ENCODE peak calls at places on chromosome 12, in five cellular contexts. A is mucosa of descending colon, G is tibial nerve, H is astrocyte of the cerebellum, K is OCI-LY7. Y is an unnamed sample.

GRCh38 chr12:62976110-62976640 is 41.2 kb upstream of the PPM1H start:
- DNase-seq in G (no peak), K (no peak), A (no peak), H (no peak), Y (no peak)

GRCh38 chr12:92074889-92075288 is 70.8 kb downstream of the BTG1 start:
- DNase-seq in K (no peak), H (no peak), G (no peak), A (no peak), Y (no peak)

GRCh38 chr12:93315385-93315906 is 62.3 kb upstream of the NUDT4 start:
- DNase-seq in H (no peak), G (no peak), A (no peak), K (no peak), Y (no peak)

GRCh38 chr12:17358850-17359249 is 731.1 kb downstream of the RERGL start:
- DNase-seq in K (no peak), A (no peak), G (no peak), H (no peak), Y (no peak)

GRCh38 chr12:120639771-120640721 is at the start of gene CABP1:
- DNase-seq in K (peak; percentile 83), G (no peak), H (no peak), A (peak; percentile 58), Y (no peak)

GRCh38 chr12:115473257-115473956 is 789.4 kb upstream of the TBX3 start:
- DNase-seq in H (no peak), K (no peak), G (no peak), A (no peak), Y (no peak)

GRCh38 chr12:93591137-93591868 is 18.8 kb downstream of the SOCS2 start:
- DNase-seq in A (peak; percentile 74), H (peak; percentile 62), G (peak; percentile 54), K (peak; percentile 38), Y (peak; percentile 45)

GRCh38 chr12:67419810-67420209 is 150.7 kb downstream of the CAND1 start:
- DNase-seq in K (no peak), A (no peak), H (no peak), G (no peak), Y (no peak)

GRCh38 chr12:7989827-7990491 is 42.6 kb upstream of the FOXJ2 start:
- DNase-seq in G (peak; percentile 36), K (no peak), H (no peak), A (peak; percentile 74), Y (no peak)

GRCh38 chr12:113980537-113981337 is 14.6 kb upstream of the RBM19 start:
- DNase-seq in A (no peak), H (peak; percentile 51), K (peak; percentile 66), G (no peak), Y (peak; percentile 54)

GRCh38 chr12:63668028-63668799 is at the start of gene DPY19L2:
- DNase-seq in A (peak; percentile 72), G (peak; percentile 36), H (peak; percentile 8), K (no peak), Y (peak; percentile 59)

GRCh38 chr12:93851245-93851665 is 174.1 kb downstream of the CRADD start:
- DNase-seq in A (no peak), K (no peak), H (no peak), G (no peak), Y (no peak)

GRCh38 chr12:55996715-55997534 is at the start of gene SUOX:
- DNase-seq in A (peak; percentile 97), K (no peak), G (peak; percentile 94), H (peak; percentile 92), Y (peak; percentile 91)

GRCh38 chr12:76706099-76706498 is 57.8 kb upstream of the ZDHHC17 start:
- DNase-seq in H (no peak), A (no peak), G (no peak), K (peak; percentile 4), Y (no peak)

GRCh38 chr12:110073049-110073831 is 24.9 kb upstream of the C12orf76 start:
- DNase-seq in H (no peak), A (peak; percentile 59), G (peak; percentile 24), K (peak; percentile 54), Y (no peak)

GRCh38 chr12:52228931-52229330 is 4.1 kb upstream of the KRT7 start:
- DNase-seq in A (no peak), G (no peak), K (no peak), H (no peak), Y (no peak)

GRCh38 chr12:13126494-13126893 is 23.0 kb upstream of the GSG1 start:
- DNase-seq in K (no peak), H (no peak), A (no peak), G (no peak), Y (no peak)

GRCh38 chr12:104115587-104115975 is 22.4 kb downstream of the NFYB start:
- DNase-seq in G (no peak), H (no peak), A (no peak), K (no peak), Y (no peak)

GRCh38 chr12:69985656-69986055 is 160.6 kb downstream of the MYRFL start:
- DNase-seq in G (no peak), K (peak; percentile 42), H (no peak), A (no peak), Y (no peak)

GRCh38 chr12:59972941-59973340 is 377.1 kb downstream of the SLC16A7 start:
- DNase-seq in K (no peak), A (no peak), G (no peak), H (peak; percentile 18), Y (peak; percentile 73)

GRCh38 chr12:76340680-76341435 is 7.4 kb downstream of the BBS10 start:
- DNase-seq in K (peak; percentile 8), H (no peak), A (no peak), G (peak; percentile 9), Y (no peak)

GRCh38 chr12:32947203-32947795 is 50.7 kb upstream of the PKP2 start:
- DNase-seq in A (no peak), G (no peak), K (peak; percentile 3), H (peak; percentile 1), Y (no peak)

GRCh38 chr12:60926256-60926655 is 1330.4 kb downstream of the SLC16A7 start:
- DNase-seq in A (no peak), G (no peak), H (no peak), K (no peak), Y (no peak)

DNA sequence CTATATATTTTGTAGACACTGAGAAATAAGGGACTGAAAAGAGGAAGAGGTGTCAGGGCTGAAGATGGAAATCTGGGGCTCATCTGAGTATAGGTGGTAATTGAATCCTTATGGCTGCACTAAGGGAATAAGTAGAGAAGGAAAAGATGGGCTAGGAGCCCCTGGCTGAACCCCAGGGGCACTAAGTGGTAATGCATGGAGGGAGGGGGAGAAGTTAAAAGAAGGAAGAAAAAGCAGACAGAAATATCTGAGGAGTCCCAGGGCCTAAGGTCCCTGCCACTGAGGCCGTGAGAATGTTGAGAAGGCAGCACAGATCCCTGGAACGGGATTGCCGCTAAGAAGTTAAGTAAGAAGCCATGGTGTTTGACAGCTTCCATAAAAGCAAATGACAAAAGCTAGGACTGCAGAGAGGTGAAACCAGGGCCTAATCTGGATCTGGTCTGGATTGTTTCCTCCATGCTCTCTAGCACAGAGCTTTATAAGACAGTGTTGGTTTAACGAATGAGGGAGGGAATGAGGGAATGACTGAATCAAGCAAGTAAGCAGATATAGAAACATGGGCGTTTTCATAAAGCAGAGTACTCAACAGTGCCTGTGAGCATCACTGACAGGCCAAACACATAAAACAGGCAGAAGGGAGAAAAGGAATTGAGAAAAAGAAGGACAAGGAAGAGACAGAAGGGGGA is 92.9 kb downstream of the HMGA2 start:
- DNase-seq in G (no peak), H (no peak), A (no peak), K (no peak), Y (no peak)
- TF ChIP-seq CTCF in G (no peak), H (no peak), A (no peak), K (no peak), Y (no peak)

DNA sequence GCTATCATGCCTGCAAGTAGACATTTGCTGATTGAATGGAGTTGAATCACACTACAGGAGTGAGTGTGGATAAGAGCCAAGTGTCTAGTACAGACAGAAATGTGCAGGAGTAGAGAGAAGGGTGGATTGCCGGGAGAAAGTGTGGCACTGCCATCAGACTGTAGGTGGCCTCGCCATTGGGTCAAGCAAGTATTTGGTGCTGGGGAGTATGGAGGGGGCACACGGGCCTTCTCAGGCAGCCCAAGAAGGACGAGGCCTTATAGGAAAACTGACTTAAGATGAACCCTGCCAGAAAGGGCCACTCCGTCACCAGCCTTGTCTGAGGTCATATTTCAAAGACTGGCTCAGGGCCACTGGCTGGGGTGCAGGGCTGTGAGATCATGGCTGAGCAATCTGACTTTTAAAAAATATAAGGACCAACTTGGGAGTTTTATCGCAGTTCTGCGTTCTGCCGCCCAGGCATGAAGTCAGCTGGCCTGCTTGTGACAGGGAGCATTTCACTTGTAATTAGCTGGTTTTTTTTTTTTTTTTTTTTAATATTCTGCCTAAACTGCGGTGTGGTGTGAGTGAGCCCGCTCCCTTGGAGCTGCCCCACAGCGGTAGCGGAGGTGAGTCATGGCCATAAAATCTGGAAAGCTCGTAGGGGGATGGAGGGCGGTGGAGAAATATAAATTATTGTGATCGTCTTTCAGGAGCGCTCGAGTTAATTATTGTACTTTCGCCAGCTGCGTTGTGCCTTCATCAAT is 231.7 kb downstream of the C12orf75 start:
- DNase-seq in A (peak; percentile 47), G (no peak), K (no peak), H (peak; percentile 79), Y (no peak)
- H3K4me3 ChIP-seq in A (no peak overlapping the region), G (no peak overlapping the region), K (no peak overlapping the region), H (no peak overlapping the region), Y (no peak overlapping the region)

GRCh38 chr12:20410746-20411145 is 42.4 kb downstream of the PDE3A start:
- DNase-seq in K (no peak), A (no peak), G (no peak), H (no peak), Y (no peak)

GRCh38 chr12:20415641-20416040 is 47.3 kb downstream of the PDE3A start:
- DNase-seq in A (no peak), K (no peak), G (no peak), H (no peak), Y (no peak)

GRCh38 chr12:20411309-20411708 is 43.0 kb downstream of the PDE3A start:
- DNase-seq in K (no peak), A (no peak), G (no peak), H (no peak), Y (no peak)

GRCh38 chr12:20409639-20410038 is 41.3 kb downstream of the PDE3A start:
- DNase-seq in A (no peak), H (no peak), G (no peak), K (no peak), Y (no peak)

GRCh38 chr12:20415013-20415412 is 46.7 kb downstream of the PDE3A start:
- DNase-seq in H (peak; percentile 38), G (no peak), A (no peak), K (no peak), Y (no peak)
- TF ChIP-seq CTCF in H (no peak), G (no peak), A (no peak), K (no peak), Y (no peak)

DNA sequence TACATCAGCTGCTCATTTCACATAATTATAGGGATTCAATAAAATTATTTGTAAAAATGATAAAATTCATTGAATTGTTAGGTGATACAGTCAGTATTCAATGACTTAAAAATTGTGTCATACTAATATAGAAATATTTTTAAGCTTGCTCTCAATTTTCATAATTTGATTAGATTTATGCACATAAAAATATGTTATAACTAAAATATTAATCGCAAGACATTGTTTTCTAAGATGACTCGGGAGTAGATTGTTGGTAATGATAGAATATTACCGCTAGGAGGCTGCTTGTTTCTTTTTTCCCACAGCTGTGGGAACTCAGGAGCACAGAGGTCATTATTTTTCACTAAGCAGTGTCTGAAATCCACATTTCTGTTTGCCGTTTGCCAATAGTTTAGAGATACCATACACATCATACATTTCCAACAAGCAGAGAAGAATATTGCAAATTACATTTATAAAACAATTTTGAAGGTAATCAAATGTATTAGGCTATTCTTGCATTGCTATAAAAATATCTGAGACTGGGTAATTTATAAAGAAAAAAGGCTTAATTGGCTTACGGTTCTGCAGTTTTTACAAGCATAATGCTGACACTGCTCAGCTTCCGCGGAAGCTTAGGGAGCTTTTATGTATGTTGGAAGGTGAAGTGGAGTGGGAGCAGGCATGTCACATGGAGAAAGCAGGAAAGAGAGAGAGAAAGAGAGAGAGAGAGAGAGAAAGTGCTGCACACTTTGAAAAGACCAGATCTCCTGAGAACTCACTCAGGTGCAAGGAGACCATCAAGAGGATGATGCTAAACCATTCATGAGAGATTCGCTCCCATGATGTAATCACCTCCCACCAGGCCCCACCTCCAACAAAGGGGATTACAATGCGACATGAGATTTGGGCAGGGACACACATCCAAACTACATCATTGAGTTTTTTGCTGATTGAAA is 9.2 kb downstream of the CD69 start:
- DNase-seq in G (no peak), K (peak; percentile 67), A (no peak), H (no peak), Y (no peak)
- H3K4me3 ChIP-seq in G (no peak overlapping the region), K (peak overlapping the region; percentile 11), A (no peak overlapping the region), H (no peak overlapping the region), Y (no peak overlapping the region)